ENCODE peak calls at places on chromosomes 4 and X, in five cellular contexts. A is iris pigment epithelial cell, O is H54, E is AG09319, J is T-cell. N is an unnamed sample.

GRCh38 chr4:156941940-156942548 is 29.6 kb downstream of the PDGFC start:
- DNase-seq in O (peak), A (peak), J (no peak), E (peak), N (no peak)

GRCh38 chr4:73669410-73670183 is 49.4 kb upstream of the RASSF6 start:
- DNase-seq in J (no peak), A (no peak), E (no peak), O (no peak), N (no peak)

GRCh38 chrX:8879750-8880149 is 78.6 kb upstream of the FAM9A start:
- DNase-seq in J (peak), E (no peak), A (peak), O (no peak), N (no peak)

GRCh38 chr4:119587796-119588195 is 40.8 kb downstream of the PDE5A start:
- DNase-seq in E (no peak), J (no peak), A (no peak), O (no peak), N (no peak)

GRCh38 chrX:131789664-131790063 is 233.4 kb upstream of the STK26 start:
- DNase-seq in A (no peak), J (no peak), O (no peak), E (no peak), N (no peak)

GRCh38 chr4:155818639-155819038 is 47.4 kb downstream of the ASIC5 start:
- DNase-seq in O (no peak), A (no peak), E (no peak), J (no peak), N (no peak)

GRCh38 chr4:70945046-70945445 is 42.9 kb downstream of the MOB1B start:
- DNase-seq in O (no peak), A (peak), E (no peak), J (no peak), N (no peak)

GRCh38 chrX:12080265-12080664 is 58.0 kb upstream of the FRMPD4 start:
- DNase-seq in A (peak), O (peak), E (peak), J (no peak), N (peak)

GRCh38 chr4:128384765-128385164 is 97.2 kb upstream of the PGRMC2 start:
- DNase-seq in E (no peak), A (no peak), O (no peak), J (no peak), N (no peak)

GRCh38 chrX:110578270-110578669 is 217.3 kb downstream of the CHRDL1 start:
- DNase-seq in O (no peak), A (no peak), J (no peak), E (no peak), N (no peak)

GRCh38 chr4:13865871-13866669 is 238.5 kb upstream of the BOD1L1 start:
- DNase-seq in J (no peak), E (peak), A (peak), O (no peak), N (no peak)

GRCh38 chrX:37716502-37717068 is 31.0 kb downstream of the XK start:
- DNase-seq in E (no peak), A (no peak), O (no peak), J (no peak), N (no peak)

GRCh38 chr4:6506616-6507140 is 34.3 kb upstream of the PPP2R2C start:
- DNase-seq in E (no peak), J (no peak), O (no peak), A (no peak), N (no peak)

GRCh38 chr4:69878250-69878649 is 18.3 kb upstream of the SULT1E1 start:
- DNase-seq in J (no peak), E (no peak), A (peak), O (no peak), N (no peak)

GRCh38 chrX:38941675-38942074 is 140.4 kb downstream of the MID1IP1 start:
- DNase-seq in O (no peak), J (no peak), E (no peak), A (no peak), N (no peak)

GRCh38 chr4:182212211-182212761 is 30.9 kb upstream of the TENM3 start:
- DNase-seq in O (no peak), E (no peak), J (no peak), A (peak), N (no peak)

GRCh38 chrX:40922307-40922706 is 162.9 kb upstream of the USP9X start:
- DNase-seq in O (no peak), J (no peak), E (no peak), A (peak), N (no peak)

GRCh38 chr4:4260185-4260751 is 12.2 kb upstream of the TMEM128 start:
- DNase-seq in E (peak), J (no peak), O (peak), A (peak), N (no peak)

GRCh38 chrX:129698150-129698549 is 40.6 kb upstream of the XPNPEP2 start:
- DNase-seq in O (no peak), A (no peak), J (no peak), E (no peak), N (no peak)

N was measured in GM04503.